ENCODE peak calls at places on chromosomes 11 and 22, in six cellular contexts. W is esophagus squamous epithelium, P is NB4, M is stomach, O is body of pancreas, B is suprapubic skin. H is an unnamed sample.
A peak's percentile ranks its signal among the peaks of the same experiment; 100 is the strongest.

GRCh38 chr11:78298216-78298860 is 109.6 kb downstream of the USP35 start:
- DNase-seq in W (no peak), P (no peak), O (no peak), M (no peak), B (no peak), H (no peak)

GRCh38 chr11:25453471-25453870 is 878.5 kb upstream of the ANO3 start:
- DNase-seq in B (no peak), O (no peak), W (no peak), P (no peak), M (no peak), H (no peak)

GRCh38 chr11:118144869-118145268 is 7.8 kb downstream of the SCN4B start:
- DNase-seq in M (no peak), B (no peak), W (no peak), P (no peak), O (no peak), H (no peak)

GRCh38 chr11:69718147-69718546 is 14.3 kb upstream of the FGF19 start:
- DNase-seq in P (peak; percentile 93), M (no peak), O (no peak), B (no peak), W (no peak), H (no peak)

GRCh38 chr22:17931400-17931825 is 92.9 kb downstream of the MICAL3 start:
- DNase-seq in B (no peak), P (no peak), W (no peak), M (peak; percentile 53), O (peak; percentile 52), H (no peak)

GRCh38 chr22:45225732-45226560 is 14.7 kb downstream of the KIAA0930 start:
- DNase-seq in P (peak; percentile 98), B (peak; percentile 85), W (no peak), M (no peak), O (no peak), H (peak; percentile 95)

GRCh38 chr11:44416776-44417175 is 106.8 kb upstream of the ALX4 start:
- DNase-seq in W (no peak), O (no peak), P (no peak), M (no peak), B (no peak), H (no peak)

GRCh38 chr11:126337472-126338241 is 17.8 kb upstream of the ST3GAL4 start:
- DNase-seq in M (no peak), B (peak; percentile 57), W (no peak), O (no peak), P (no peak), H (no peak)

GRCh38 chr11:117172678-117173421 is 5.7 kb upstream of the SIDT2 start:
- DNase-seq in P (no peak), B (no peak), O (no peak), M (peak; percentile 24), W (no peak), H (peak; percentile 67)

GRCh38 chr11:75719639-75720239 is 2.1 kb downstream of the MOGAT2 start:
- DNase-seq in M (peak; percentile 21), P (no peak), B (no peak), W (no peak), O (no peak), H (peak; percentile 66)

GRCh38 chr22:43226368-43226979 is 39.5 kb upstream of the TTLL12 start:
- DNase-seq in O (no peak), B (no peak), W (no peak), M (no peak), P (no peak), H (no peak)

GRCh38 chr11:17012712-17013547 is 1.3 kb downstream of the PLEKHA7 start:
- DNase-seq in O (peak; percentile 68), W (no peak), M (peak; percentile 78), P (no peak), B (no peak), H (peak; percentile 25)

GRCh38 chr11:68142028-68142412 is 20.8 kb upstream of the CHKA start:
- DNase-seq in B (no peak), M (peak; percentile 85), P (peak; percentile 94), O (peak; percentile 88), W (no peak), H (peak; percentile 44)

GRCh38 chr11:27248430-27249207 is 114.4 kb downstream of the CCDC34 start:
- DNase-seq in B (no peak), W (no peak), P (no peak), O (no peak), M (no peak), H (no peak)

GRCh38 chr11:95269402-95269801 is 38.4 kb upstream of the SESN3 start:
- DNase-seq in B (no peak), W (no peak), O (no peak), M (no peak), P (no peak), H (no peak)

GRCh38 chr22:39416319-39416718 is 16.7 kb downstream of the TAB1 start:
- DNase-seq in W (no peak), B (no peak), O (no peak), M (no peak), P (no peak), H (no peak)

GRCh38 chr11:73317373-73317772 is 9.3 kb downstream of the ARHGEF17 start:
- DNase-seq in O (peak; percentile 37), M (peak; percentile 52), W (no peak), B (no peak), P (no peak), H (no peak)

GRCh38 chr11:123194308-123195181 is 503 bp downstream of the CLMP start:
- DNase-seq in O (peak; percentile 20), B (no peak), W (no peak), M (no peak), P (peak; percentile 18), H (peak; percentile 88)

GRCh38 chr11:113577356-113578163 is 102.4 kb upstream of the DRD2 start:
- DNase-seq in P (no peak), W (no peak), B (no peak), M (peak; percentile 56), O (peak; percentile 15), H (no peak)

GRCh38 chr11:4991066-4991465 is 3.6 kb upstream of the OR51L1 start:
- DNase-seq in W (no peak), M (no peak), P (peak; percentile 17), B (no peak), O (no peak), H (no peak)

DNA sequence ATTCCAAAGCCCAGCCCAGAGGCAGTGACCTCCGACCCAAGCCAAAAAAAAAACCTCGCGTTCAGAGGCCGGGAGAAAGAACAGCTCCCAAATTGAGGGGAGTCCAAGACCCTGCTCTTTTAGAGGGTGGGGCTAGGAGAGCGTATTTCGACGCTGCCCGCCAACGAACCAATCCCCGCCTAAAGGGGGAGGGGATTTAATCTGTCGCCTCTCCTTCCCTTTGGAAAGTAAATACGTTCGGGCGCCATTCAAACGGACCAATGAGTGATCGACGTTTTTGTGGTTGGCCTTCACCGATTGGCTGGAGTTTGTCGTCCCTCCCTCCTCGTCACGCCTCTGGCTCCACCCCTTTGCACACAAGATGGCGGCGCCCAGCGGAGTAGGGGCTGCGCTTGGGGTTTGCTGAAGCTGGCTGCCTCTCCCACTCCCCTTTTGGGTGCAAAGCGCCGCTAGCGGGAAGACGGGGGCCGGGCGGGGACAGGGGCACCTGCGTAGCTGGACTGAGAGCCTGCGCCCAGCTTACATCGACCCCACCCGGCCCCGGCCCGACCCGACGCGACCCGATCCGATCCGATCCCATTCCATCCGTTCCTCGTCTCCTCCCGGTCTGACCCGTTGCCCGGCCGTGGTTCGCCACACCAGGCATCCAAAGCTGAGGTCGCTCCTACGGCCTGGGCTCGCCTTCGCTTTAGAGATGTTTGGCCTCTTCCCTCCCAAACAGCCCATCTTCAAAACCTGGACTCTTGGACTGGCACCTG is at the start of gene RNF26:
- DNase-seq in M (peak; percentile 95), W (peak; percentile 82), P (peak; percentile 99), O (peak; percentile 96), B (peak; percentile 98), H (peak; percentile 98)
- TF ChIP-seq POLR2A in M (no peak), W (peak; percentile 76), P (peak; percentile 81), O (peak; percentile 81), B (peak; percentile 49), H (no peak)

DNA sequence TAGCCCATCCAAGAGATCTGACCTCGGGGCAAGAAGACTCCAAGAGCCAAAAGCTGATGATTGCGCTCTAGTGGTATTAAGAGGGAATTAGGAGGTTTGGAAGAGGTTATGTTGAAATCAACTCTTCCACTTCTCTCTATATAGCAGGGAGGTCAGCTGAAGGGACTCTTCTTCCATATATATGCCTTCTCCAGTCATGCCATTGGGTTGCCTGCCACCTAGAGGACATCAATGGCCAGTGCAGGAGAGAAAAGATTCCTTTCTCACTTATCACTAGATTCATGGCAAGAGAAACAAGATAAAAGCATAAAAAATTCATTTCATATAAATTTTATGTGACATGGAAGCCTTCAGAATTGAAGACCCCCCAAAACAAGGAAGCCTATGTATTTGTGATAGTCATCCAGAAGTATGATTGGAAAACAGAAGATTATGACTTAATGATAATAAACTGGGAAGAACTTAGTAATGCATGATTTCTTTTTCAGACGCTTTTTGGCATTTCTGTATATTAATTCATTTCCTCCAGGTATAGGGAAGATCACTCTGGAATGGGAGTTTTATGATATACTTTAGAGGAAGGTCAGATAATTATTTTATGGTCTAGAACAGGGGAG is 435.1 kb upstream of the DDI1 start:
- DNase-seq in O (peak; percentile 48), W (no peak), P (peak; percentile 63), M (no peak), B (no peak), H (no peak)
- TF ChIP-seq POLR2A in O (no peak), W (no peak), P (no peak), M (no peak), B (no peak), H (no peak)

DNA sequence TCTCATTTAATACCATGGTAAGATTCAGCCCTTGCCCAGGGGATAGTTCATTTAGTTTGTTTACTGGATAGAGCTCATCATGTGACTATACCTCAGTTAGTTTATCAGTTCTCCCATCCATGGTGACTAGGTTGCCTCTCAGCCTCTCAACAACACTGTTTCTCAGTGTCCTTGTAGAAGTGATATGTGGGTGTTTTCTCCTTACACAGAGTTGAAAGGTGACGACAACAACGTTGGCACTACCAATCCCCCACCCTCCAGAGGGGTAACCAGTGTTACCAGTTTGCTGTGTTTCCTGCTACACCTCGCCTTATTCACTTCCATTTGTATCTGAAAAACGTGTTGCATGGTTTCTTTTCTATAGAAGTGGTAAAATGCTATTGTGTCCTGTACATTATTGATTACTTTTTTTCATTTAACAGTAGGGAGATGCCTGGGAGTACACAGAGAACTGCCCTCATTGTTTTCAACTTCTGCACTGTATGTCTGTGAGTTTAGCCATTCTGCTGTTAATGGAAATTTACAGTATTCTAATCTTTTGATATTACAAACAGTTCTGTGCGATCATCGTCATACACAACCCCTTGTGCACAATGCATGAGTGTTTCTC is 11.6 kb downstream of the NEAT1 start:
- DNase-seq in B (no peak), M (no peak), W (no peak), P (no peak), O (no peak), H (no peak)
- TF ChIP-seq POLR2A in B (no peak), M (peak; percentile 7), W (no peak), P (no peak), O (peak; percentile 23), H (no peak)

DNA sequence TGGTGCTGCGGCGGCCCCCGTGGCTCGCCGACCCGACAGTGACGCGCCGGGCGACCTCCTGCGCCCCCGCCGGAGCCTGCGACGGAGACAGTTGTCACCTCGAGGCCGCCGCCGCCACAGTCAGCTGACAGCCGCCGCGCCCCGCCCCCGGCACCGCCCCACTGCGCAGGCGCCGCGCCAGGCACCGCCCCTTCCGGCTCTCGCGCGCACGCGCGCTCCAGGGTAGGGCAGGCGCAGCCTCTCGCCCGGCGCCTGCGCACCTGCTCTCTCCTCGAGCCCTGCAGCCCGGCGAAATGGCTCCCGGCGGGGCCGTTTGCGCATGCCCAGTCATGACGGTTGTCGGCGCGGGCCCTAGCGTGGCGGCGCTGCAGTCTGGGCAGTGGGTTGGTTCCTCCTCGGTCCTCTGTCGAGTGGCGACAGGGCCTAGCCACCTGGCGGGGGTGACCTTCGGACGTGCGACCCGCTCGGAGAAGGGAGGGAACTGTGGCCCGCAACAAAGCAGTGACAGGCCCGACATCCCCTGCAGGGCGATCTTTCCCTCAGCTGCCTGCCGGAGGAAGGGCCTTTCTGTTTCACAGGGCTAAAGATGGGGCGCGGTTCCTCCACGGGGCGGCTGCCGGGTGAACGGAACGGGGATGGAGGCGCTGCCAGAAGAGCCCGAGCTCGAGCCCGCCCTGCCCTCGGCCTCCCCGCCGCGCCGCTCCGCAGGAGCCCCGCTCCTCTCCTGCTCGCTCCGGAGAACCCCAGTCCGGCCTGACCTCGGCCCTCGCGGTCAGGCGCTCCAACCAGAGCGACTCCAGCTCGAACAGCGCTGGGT is at the start of gene TOLLIP:
- DNase-seq in M (peak; percentile 97), O (peak; percentile 94), P (peak; percentile 91), W (peak; percentile 69), B (peak; percentile 96), H (peak; percentile 92)
- TF ChIP-seq POLR2A in M (no peak), O (peak; percentile 92), P (peak; percentile 83), W (peak; percentile 93), B (peak; percentile 76), H (peak; percentile 18)

H was measured in lower leg skin.